ENCODE peak calls at places on chromosomes 11 and 22, in seven cellular contexts. One of them, this sample, is unnamed.

GRCh38 chr11:11787305-11788066 is 54.3 kb upstream of the USP47 start:
- DNase-seq in IMR-90: peak; percentile 70
- DNase-seq in fibroblast of lung: peak; percentile 53
- DNase-seq in H1: peak; percentile 82
- DNase-seq in mesenchymal stem cell: peak; percentile 76
- DNase-seq in GM23248: peak; percentile 78
- DNase-seq in adipocyte: peak; percentile 87
- DNase-seq in this sample: peak; percentile 38

GRCh38 chr11:41879186-41879738 is 419.8 kb upstream of the LRRC4C start:
- DNase-seq in IMR-90: no peak
- DNase-seq in fibroblast of lung: peak; percentile 98
- DNase-seq in H1: no peak
- DNase-seq in mesenchymal stem cell: peak; percentile 35
- DNase-seq in GM23248: peak; percentile 6
- DNase-seq in adipocyte: no peak
- DNase-seq in this sample: no peak

GRCh38 chr11:73308003-73308962 is at the start of gene ARHGEF17:
- DNase-seq in IMR-90: peak; percentile 76
- DNase-seq in fibroblast of lung: peak; percentile 83
- DNase-seq in H1: peak; percentile 87
- DNase-seq in mesenchymal stem cell: peak; percentile 91
- DNase-seq in GM23248: peak; percentile 91
- DNase-seq in adipocyte: peak; percentile 85
- DNase-seq in this sample: peak; percentile 34

GRCh38 chr11:77191823-77192495 is 63.9 kb downstream of the MYO7A start:
- DNase-seq in IMR-90: peak; percentile 20
- DNase-seq in fibroblast of lung: peak; percentile 31
- DNase-seq in H1: peak; percentile 92
- DNase-seq in mesenchymal stem cell: peak; percentile 54
- DNase-seq in GM23248: peak; percentile 71
- DNase-seq in adipocyte: peak; percentile 7
- DNase-seq in this sample: peak; percentile 93

GRCh38 chr11:32088117-32088941 is 2.5 kb upstream of the RCN1 start:
- DNase-seq in IMR-90: peak; percentile 91
- DNase-seq in fibroblast of lung: peak; percentile 95
- DNase-seq in H1: no peak
- DNase-seq in mesenchymal stem cell: peak; percentile 81
- DNase-seq in GM23248: peak; percentile 86
- DNase-seq in adipocyte: peak; percentile 85
- DNase-seq in this sample: no peak

GRCh38 chr11:113147249-113147648 is 167.1 kb upstream of the TTC12 start:
- DNase-seq in IMR-90: no peak
- DNase-seq in fibroblast of lung: no peak
- DNase-seq in H1: no peak
- DNase-seq in mesenchymal stem cell: no peak
- DNase-seq in GM23248: no peak
- DNase-seq in adipocyte: no peak
- DNase-seq in this sample: no peak

GRCh38 chr11:117072517-117073218 is 25.6 kb downstream of the SIK3 start:
- DNase-seq in IMR-90: peak; percentile 96
- DNase-seq in fibroblast of lung: peak; percentile 96
- DNase-seq in H1: no peak
- DNase-seq in mesenchymal stem cell: peak; percentile 96
- DNase-seq in GM23248: peak; percentile 91
- DNase-seq in adipocyte: peak; percentile 87
- DNase-seq in this sample: peak; percentile 91

GRCh38 chr11:10920875-10921274 is 63.0 kb upstream of the ZBED5 start:
- DNase-seq in IMR-90: no peak
- DNase-seq in fibroblast of lung: no peak
- DNase-seq in H1: no peak
- DNase-seq in mesenchymal stem cell: no peak
- DNase-seq in GM23248: no peak
- DNase-seq in adipocyte: no peak
- DNase-seq in this sample: no peak

GRCh38 chr11:65104628-65105027 is 7.0 kb upstream of the TM7SF2 start:
- DNase-seq in IMR-90: no peak
- DNase-seq in fibroblast of lung: no peak
- DNase-seq in H1: no peak
- DNase-seq in mesenchymal stem cell: no peak
- DNase-seq in GM23248: no peak
- DNase-seq in adipocyte: no peak
- DNase-seq in this sample: no peak

GRCh38 chr22:19984201-19984753 is 32.3 kb downstream of the ARVCF start:
- DNase-seq in IMR-90: peak; percentile 79
- DNase-seq in fibroblast of lung: peak; percentile 79
- DNase-seq in H1: no peak
- DNase-seq in mesenchymal stem cell: peak; percentile 78
- DNase-seq in GM23248: peak; percentile 90
- DNase-seq in adipocyte: peak; percentile 51
- DNase-seq in this sample: peak; percentile 55

GRCh38 chr22:49760630-49761571 is 66.8 kb downstream of the BRD1 start:
- DNase-seq in IMR-90: no peak
- DNase-seq in fibroblast of lung: no peak
- DNase-seq in H1: no peak
- DNase-seq in mesenchymal stem cell: no peak
- DNase-seq in GM23248: no peak
- DNase-seq in adipocyte: no peak
- DNase-seq in this sample: no peak

GRCh38 chr22:22579869-22580604 is 21.0 kb upstream of the PRAME start:
- DNase-seq in IMR-90: no peak
- DNase-seq in fibroblast of lung: no peak
- DNase-seq in H1: no peak
- DNase-seq in mesenchymal stem cell: no peak
- DNase-seq in GM23248: no peak
- DNase-seq in adipocyte: no peak
- DNase-seq in this sample: no peak

GRCh38 chr11:40161855-40162410 is 1297.5 kb downstream of the LRRC4C start:
- DNase-seq in IMR-90: no peak
- DNase-seq in fibroblast of lung: peak; percentile 71
- DNase-seq in H1: no peak
- DNase-seq in mesenchymal stem cell: no peak
- DNase-seq in GM23248: no peak
- DNase-seq in adipocyte: no peak
- DNase-seq in this sample: no peak

GRCh38 chr11:22169833-22170232 is 23.1 kb upstream of the ANO5 start:
- DNase-seq in IMR-90: peak; percentile 0
- DNase-seq in fibroblast of lung: peak; percentile 1
- DNase-seq in H1: no peak
- DNase-seq in mesenchymal stem cell: no peak
- DNase-seq in GM23248: peak; percentile 24
- DNase-seq in adipocyte: peak; percentile 46
- DNase-seq in this sample: no peak

GRCh38 chr11:130159657-130160459 is at the start of gene ST14:
- DNase-seq in IMR-90: no peak
- DNase-seq in fibroblast of lung: no peak
- DNase-seq in H1: peak; percentile 72
- DNase-seq in mesenchymal stem cell: no peak
- DNase-seq in GM23248: peak; percentile 20
- DNase-seq in adipocyte: peak; percentile 22
- DNase-seq in this sample: no peak

GRCh38 chr11:59787816-59788215 is 22.8 kb downstream of the MRPL16 start:
- DNase-seq in IMR-90: peak; percentile 73
- DNase-seq in fibroblast of lung: peak; percentile 80
- DNase-seq in H1: no peak
- DNase-seq in mesenchymal stem cell: peak; percentile 70
- DNase-seq in GM23248: peak; percentile 85
- DNase-seq in adipocyte: peak; percentile 55
- DNase-seq in this sample: no peak

GRCh38 chr22:19595532-19595931 is 71.3 kb upstream of the CLDN5 start:
- DNase-seq in IMR-90: no peak
- DNase-seq in fibroblast of lung: no peak
- DNase-seq in H1: no peak
- DNase-seq in mesenchymal stem cell: no peak
- DNase-seq in GM23248: no peak
- DNase-seq in adipocyte: no peak
- DNase-seq in this sample: no peak

GRCh38 chr11:77392842-77393241 is 81.1 kb downstream of the PAK1 start:
- DNase-seq in IMR-90: no peak
- DNase-seq in fibroblast of lung: no peak
- DNase-seq in H1: no peak
- DNase-seq in mesenchymal stem cell: no peak
- DNase-seq in GM23248: no peak
- DNase-seq in adipocyte: no peak
- DNase-seq in this sample: no peak

GRCh38 chr22:23068832-23069385 is 1.4 kb upstream of the GNAZ start:
- DNase-seq in IMR-90: no peak
- DNase-seq in fibroblast of lung: no peak
- DNase-seq in H1: no peak
- DNase-seq in mesenchymal stem cell: no peak
- DNase-seq in GM23248: no peak
- DNase-seq in adipocyte: no peak
- DNase-seq in this sample: no peak

GRCh38 chr11:134149371-134149770 is 74.4 kb downstream of the NCAPD3 start:
- DNase-seq in IMR-90: no peak
- DNase-seq in fibroblast of lung: no peak
- DNase-seq in H1: no peak
- DNase-seq in mesenchymal stem cell: no peak
- DNase-seq in GM23248: no peak
- DNase-seq in adipocyte: no peak
- DNase-seq in this sample: no peak

GRCh38 chr11:15969281-15969680 is 387.1 kb downstream of the SOX6 start:
- DNase-seq in IMR-90: peak; percentile 93
- DNase-seq in fibroblast of lung: peak; percentile 86
- DNase-seq in H1: no peak
- DNase-seq in mesenchymal stem cell: peak; percentile 89
- DNase-seq in GM23248: peak; percentile 86
- DNase-seq in adipocyte: peak; percentile 88
- DNase-seq in this sample: no peak

GRCh38 chr11:15968461-15969130 is 387.8 kb downstream of the SOX6 start:
- DNase-seq in IMR-90: no peak
- DNase-seq in fibroblast of lung: no peak
- DNase-seq in H1: no peak
- DNase-seq in mesenchymal stem cell: peak; percentile 40
- DNase-seq in GM23248: no peak
- DNase-seq in adipocyte: peak; percentile 13
- DNase-seq in this sample: no peak

GRCh38 chr11:15969701-15970329 is 386.5 kb downstream of the SOX6 start:
- DNase-seq in IMR-90: peak; percentile 91
- DNase-seq in fibroblast of lung: peak; percentile 82
- DNase-seq in H1: no peak
- DNase-seq in mesenchymal stem cell: peak; percentile 70
- DNase-seq in GM23248: peak; percentile 84
- DNase-seq in adipocyte: peak; percentile 50
- DNase-seq in this sample: no peak

GRCh38 chr11:15971215-15971546 is 385.2 kb downstream of the SOX6 start:
- DNase-seq in IMR-90: no peak
- DNase-seq in fibroblast of lung: no peak
- DNase-seq in H1: no peak
- DNase-seq in mesenchymal stem cell: no peak
- DNase-seq in GM23248: no peak
- DNase-seq in adipocyte: no peak
- DNase-seq in this sample: no peak

GRCh38 chr11:15970506-15971214 is 385.7 kb downstream of the SOX6 start:
- DNase-seq in IMR-90: no peak
- DNase-seq in fibroblast of lung: no peak
- DNase-seq in H1: no peak
- DNase-seq in mesenchymal stem cell: no peak
- DNase-seq in GM23248: no peak
- DNase-seq in adipocyte: no peak
- DNase-seq in this sample: no peak
- H3K9ac ChIP-seq in IMR-90: peak overlapping the region; percentile 60
- H3K9ac ChIP-seq in fibroblast of lung: no peak overlapping the region
- H3K9ac ChIP-seq in H1: no peak overlapping the region
- H3K9ac ChIP-seq in mesenchymal stem cell: peak overlapping the region; percentile 86
- H3K9ac ChIP-seq in GM23248: no peak overlapping the region
- H3K9ac ChIP-seq in adipocyte: peak overlapping the region; percentile 82
- H3K9ac ChIP-seq in this sample: no peak overlapping the region

GRCh38 chr22:29205260-29205597 is 467 bp upstream of the EMID1 start:
- DNase-seq in IMR-90: no peak
- DNase-seq in fibroblast of lung: no peak
- DNase-seq in H1: no peak
- DNase-seq in mesenchymal stem cell: no peak
- DNase-seq in GM23248: no peak
- DNase-seq in adipocyte: no peak
- DNase-seq in this sample: no peak
- H3K9ac ChIP-seq in IMR-90: no peak overlapping the region
- H3K9ac ChIP-seq in fibroblast of lung: no peak overlapping the region
- H3K9ac ChIP-seq in H1: no peak overlapping the region
- H3K9ac ChIP-seq in mesenchymal stem cell: no peak overlapping the region
- H3K9ac ChIP-seq in GM23248: no peak overlapping the region
- H3K9ac ChIP-seq in adipocyte: no peak overlapping the region
- H3K9ac ChIP-seq in this sample: peak overlapping the region; percentile 70

GRCh38 chr22:45763236-45763624 is 91.6 kb downstream of the ATXN10 start:
- DNase-seq in IMR-90: no peak
- DNase-seq in fibroblast of lung: no peak
- DNase-seq in H1: no peak
- DNase-seq in mesenchymal stem cell: no peak
- DNase-seq in GM23248: no peak
- DNase-seq in adipocyte: no peak
- DNase-seq in this sample: no peak

GRCh38 chr22:45760682-45761081 is 89.0 kb downstream of the ATXN10 start:
- DNase-seq in IMR-90: no peak
- DNase-seq in fibroblast of lung: no peak
- DNase-seq in H1: no peak
- DNase-seq in mesenchymal stem cell: no peak
- DNase-seq in GM23248: no peak
- DNase-seq in adipocyte: no peak
- DNase-seq in this sample: no peak

GRCh38 chr22:45762545-45763235 is 91.1 kb downstream of the ATXN10 start:
- DNase-seq in IMR-90: peak; percentile 28
- DNase-seq in fibroblast of lung: peak; percentile 70
- DNase-seq in H1: no peak
- DNase-seq in mesenchymal stem cell: no peak
- DNase-seq in GM23248: no peak
- DNase-seq in adipocyte: no peak
- DNase-seq in this sample: no peak

GRCh38 chr22:45768490-45768889 is 96.9 kb downstream of the ATXN10 start:
- DNase-seq in IMR-90: no peak
- DNase-seq in fibroblast of lung: no peak
- DNase-seq in H1: no peak
- DNase-seq in mesenchymal stem cell: no peak
- DNase-seq in GM23248: no peak
- DNase-seq in adipocyte: no peak
- DNase-seq in this sample: no peak

GRCh38 chr22:45764051-45764450 is 92.4 kb downstream of the ATXN10 start:
- DNase-seq in IMR-90: no peak
- DNase-seq in fibroblast of lung: no peak
- DNase-seq in H1: no peak
- DNase-seq in mesenchymal stem cell: no peak
- DNase-seq in GM23248: no peak
- DNase-seq in adipocyte: no peak
- DNase-seq in this sample: no peak
- H3K9ac ChIP-seq in IMR-90: no peak overlapping the region
- H3K9ac ChIP-seq in fibroblast of lung: no peak overlapping the region
- H3K9ac ChIP-seq in H1: no peak overlapping the region
- H3K9ac ChIP-seq in mesenchymal stem cell: no peak overlapping the region
- H3K9ac ChIP-seq in GM23248: no peak overlapping the region
- H3K9ac ChIP-seq in adipocyte: no peak overlapping the region
- H3K9ac ChIP-seq in this sample: no peak overlapping the region

DNA sequence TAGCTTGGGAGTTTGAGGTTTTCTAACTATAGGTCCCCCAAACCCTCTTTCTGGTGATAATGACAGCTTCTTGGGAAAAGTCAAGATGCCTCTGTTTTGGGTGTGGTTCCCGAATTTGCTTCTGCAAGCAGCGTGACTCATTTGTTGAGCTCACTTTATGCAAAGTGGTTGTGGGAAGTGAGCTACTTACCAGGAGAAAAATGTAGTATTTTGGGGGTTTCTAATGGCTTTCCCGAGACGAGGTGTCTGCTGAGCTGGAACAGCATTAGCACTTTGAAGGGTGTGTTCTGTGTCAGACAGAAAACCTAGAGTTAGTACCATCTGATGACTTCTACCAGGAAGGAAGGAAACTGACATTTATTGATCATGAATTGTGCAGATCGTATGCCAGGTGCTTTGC is 109.0 kb upstream of the CD44 start:
- DNase-seq in IMR-90: peak; percentile 84
- DNase-seq in fibroblast of lung: peak; percentile 90
- DNase-seq in H1: no peak
- DNase-seq in mesenchymal stem cell: peak; percentile 88
- DNase-seq in GM23248: peak; percentile 97
- DNase-seq in adipocyte: peak; percentile 64
- DNase-seq in this sample: no peak
- H3K9ac ChIP-seq in IMR-90: no peak overlapping the region
- H3K9ac ChIP-seq in fibroblast of lung: peak overlapping the region; percentile 21
- H3K9ac ChIP-seq in H1: no peak overlapping the region
- H3K9ac ChIP-seq in mesenchymal stem cell: peak overlapping the region; percentile 92
- H3K9ac ChIP-seq in GM23248: peak overlapping the region; percentile 88
- H3K9ac ChIP-seq in adipocyte: peak overlapping the region; percentile 61
- H3K9ac ChIP-seq in this sample: peak overlapping the region; percentile 52